ENCODE peak calls at places on chromosomes 3 and 15, in six cellular contexts. N, Y, R, T, F and L are unnamed samples.

GRCh38 chr3:185423178-185423577 is 60.2 kb downstream of the MAP3K13 start:
- DNase-seq in N (no peak), T (no peak), Y (no peak), F (no peak), R (no peak), L (no peak)

GRCh38 chr15:78105541-78106241 is 13.3 kb downstream of the SH2D7 start:
- DNase-seq in F (no peak), R (no peak), N (no peak), T (no peak), Y (no peak), L (no peak)

GRCh38 chr15:69784808-69785550 is 312.7 kb downstream of the TLE3 start:
- DNase-seq in T (no peak), Y (no peak), N (no peak), R (no peak), F (no peak), L (no peak)

GRCh38 chr15:80173022-80173759 is 20.4 kb downstream of the FAH start:
- DNase-seq in F (peak; percentile 39), N (peak; percentile 45), R (peak; percentile 47), T (peak; percentile 78), Y (peak; percentile 75), L (peak; percentile 82)

GRCh38 chr15:20358066-20358780 is 183.4 kb downstream of the GOLGA6L6 start:
- DNase-seq in F (no peak), N (no peak), T (peak; percentile 60), R (peak; percentile 34), Y (peak; percentile 72), L (no peak)

GRCh38 chr15:45064386-45064785 is 41.4 kb downstream of the SORD start:
- DNase-seq in Y (no peak), R (no peak), T (no peak), F (no peak), N (no peak), L (no peak)

GRCh38 chr15:25238126-25238525 is 200.7 kb downstream of the UBE3A start:
- DNase-seq in R (peak; percentile 3), F (no peak), T (peak; percentile 25), Y (peak; percentile 37), N (no peak), L (no peak)

GRCh38 chr3:50193746-50194127 is 2.3 kb downstream of the GNAT1 start:
- DNase-seq in R (no peak), Y (peak; percentile 55), F (no peak), T (no peak), N (no peak), L (no peak)

GRCh38 chr3:16297991-16298885 is 33.2 kb downstream of the OXNAD1 start:
- DNase-seq in N (no peak), R (no peak), T (no peak), F (no peak), Y (no peak), L (no peak)

GRCh38 chr3:154188416-154188815 is 67.2 kb downstream of the ARHGEF26 start:
- DNase-seq in Y (no peak), N (no peak), T (no peak), R (no peak), F (no peak), L (no peak)

GRCh38 chr3:127784865-127785710 is 37.2 kb downstream of the MGLL start:
- DNase-seq in Y (no peak), F (no peak), T (peak; percentile 58), N (no peak), R (no peak), L (peak; percentile 48)

GRCh38 chr3:45232531-45232930 is 6.4 kb upstream of the TMEM158 start:
- DNase-seq in T (no peak), R (no peak), N (no peak), F (no peak), Y (no peak), L (no peak)

GRCh38 chr3:71166839-71167238 is 416.7 kb downstream of the FOXP1 start:
- DNase-seq in N (no peak), R (no peak), Y (no peak), F (no peak), T (no peak), L (no peak)

GRCh38 chr15:94381384-94381783 is 150.0 kb downstream of the MCTP2 start:
- DNase-seq in T (no peak), Y (no peak), F (no peak), R (no peak), N (no peak), L (no peak)

GRCh38 chr3:160400048-160400630 is 689 bp downstream of the SMC4 start:
- DNase-seq in R (peak; percentile 42), F (peak; percentile 17), Y (peak; percentile 76), T (peak; percentile 65), N (no peak), L (peak; percentile 52)

GRCh38 chr15:92821491-92822116 is 78.5 kb upstream of the CHD2 start:
- DNase-seq in R (no peak), F (no peak), T (no peak), N (no peak), Y (no peak), L (no peak)

GRCh38 chr3:36058404-36059035 is 321.8 kb upstream of the STAC start:
- DNase-seq in N (no peak), T (no peak), F (no peak), R (no peak), Y (no peak), L (no peak)

GRCh38 chr15:51842852-51843737 is 13.6 kb downstream of the TMOD3 start:
- DNase-seq in Y (no peak), F (no peak), R (no peak), N (no peak), T (no peak), L (no peak)

GRCh38 chr3:39903253-39903652 is 93.8 kb downstream of the MYRIP start:
- DNase-seq in R (no peak), T (no peak), F (no peak), Y (no peak), N (no peak), L (no peak)

GRCh38 chr3:152444029-152444641 is 175.4 kb downstream of the MBNL1 start:
- DNase-seq in F (no peak), R (no peak), Y (no peak), T (no peak), N (no peak), L (no peak)

GRCh38 chr15:65338823-65339222 is 34.3 kb downstream of the RNU5B-1 start:
- DNase-seq in F (no peak), T (no peak), N (no peak), R (no peak), Y (no peak), L (no peak)

GRCh38 chr3:141360888-141361598 is 7.3 kb upstream of the ZBTB38 start:
- DNase-seq in N (peak; percentile 35), T (no peak), Y (no peak), F (no peak), R (no peak), L (peak; percentile 32)

GRCh38 chr3:11438636-11439035 is 166.4 kb downstream of the ATG7 start:
- DNase-seq in F (no peak), Y (no peak), R (no peak), T (no peak), N (no peak), L (no peak)

GRCh38 chr3:168990111-168990510 is 673.4 kb downstream of the MECOM start:
- DNase-seq in F (no peak), R (no peak), Y (no peak), N (no peak), T (no peak), L (no peak)

GRCh38 chr3:141625506-141625905 is 112.6 kb upstream of the RNF7 start:
- DNase-seq in T (no peak), R (no peak), N (no peak), F (no peak), Y (no peak), L (no peak)

DNA sequence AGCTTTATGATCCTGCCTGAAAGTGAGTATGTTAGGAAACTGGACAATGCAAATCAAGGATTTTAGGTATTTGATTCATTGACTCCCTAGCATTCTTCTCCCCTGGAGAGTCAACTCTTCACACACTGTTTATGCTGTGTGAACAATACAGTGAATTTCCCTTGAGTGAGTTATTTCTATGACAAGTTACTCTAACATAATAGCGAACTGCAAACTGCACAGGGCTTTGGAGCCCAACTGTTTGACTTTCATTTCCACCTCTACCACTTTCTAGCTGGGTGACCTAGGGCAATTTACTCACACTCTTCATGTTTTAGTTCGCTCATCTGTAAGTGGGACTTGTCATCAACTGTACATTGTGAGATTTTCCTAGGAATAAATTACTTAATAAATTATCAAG is 96.0 kb upstream of the PHLDB2 start:
- DNase-seq in N (no peak), R (no peak), Y (no peak), F (no peak), T (no peak), L (no peak)
- H3K4me1 ChIP-seq in N (peaks cover 7% of the 10 kb centered on the region), R (peaks cover 41% of the 10 kb centered on the region), Y (no peaks in the 10 kb centered on the region), F (no peaks in the 10 kb centered on the region), T (no peaks in the 10 kb centered on the region), L (peaks cover 7% of the 10 kb centered on the region)

DNA sequence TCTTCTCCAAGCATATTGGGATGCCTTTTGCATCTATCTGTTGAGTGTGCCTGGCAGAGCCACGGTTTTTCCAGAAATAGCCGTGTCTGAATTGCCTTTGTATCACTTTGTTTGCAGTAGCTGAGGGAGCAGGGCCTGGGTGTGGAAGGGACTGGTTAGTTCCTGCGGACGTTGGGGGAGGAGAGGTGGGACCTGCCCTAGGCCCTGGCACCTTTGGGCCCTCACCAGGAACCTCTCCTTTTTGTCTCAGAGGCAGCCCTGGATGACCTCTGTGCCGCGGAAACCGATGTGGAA is 18.6 kb downstream of the ATRIP start:
- DNase-seq in F (no peak), N (no peak), Y (no peak), R (no peak), T (no peak), L (no peak)
- H3K27ac ChIP-seq in F (peak overlapping the region; percentile 94), N (peak overlapping the region; percentile 83), Y (peak overlapping the region; percentile 98), R (peak overlapping the region; percentile 99), T (peak overlapping the region; percentile 99), L (peak overlapping the region; percentile 65)

GRCh38 chr3:124295358-124295757 is 303.4 kb upstream of the ROPN1 start:
- DNase-seq in F (no peak), T (no peak), R (no peak), Y (no peak), N (no peak), L (no peak)

GRCh38 chr3:124298951-124299350 is 307.0 kb upstream of the ROPN1 start:
- DNase-seq in F (no peak), T (no peak), Y (peak; percentile 69), N (no peak), R (peak; percentile 17), L (no peak)

GRCh38 chr3:124296416-124296815 is 304.5 kb upstream of the ROPN1 start:
- DNase-seq in F (no peak), Y (no peak), R (no peak), T (no peak), N (no peak), L (no peak)

GRCh38 chr3:124299831-124300230 is 307.9 kb upstream of the ROPN1 start:
- DNase-seq in F (no peak), N (no peak), T (no peak), Y (no peak), R (no peak), L (no peak)

GRCh38 chr3:124297062-124297980 is 305.4 kb upstream of the ROPN1 start:
- DNase-seq in Y (no peak), N (no peak), T (no peak), F (no peak), R (no peak), L (no peak)
- H3K4me1 ChIP-seq in Y (peaks cover 5% of the 10 kb centered on the region), N (peaks cover 19% of the 10 kb centered on the region), T (no peaks in the 10 kb centered on the region), F (no peaks in the 10 kb centered on the region), R (peaks cover 29% of the 10 kb centered on the region), L (peaks cover 7% of the 10 kb centered on the region)

DNA sequence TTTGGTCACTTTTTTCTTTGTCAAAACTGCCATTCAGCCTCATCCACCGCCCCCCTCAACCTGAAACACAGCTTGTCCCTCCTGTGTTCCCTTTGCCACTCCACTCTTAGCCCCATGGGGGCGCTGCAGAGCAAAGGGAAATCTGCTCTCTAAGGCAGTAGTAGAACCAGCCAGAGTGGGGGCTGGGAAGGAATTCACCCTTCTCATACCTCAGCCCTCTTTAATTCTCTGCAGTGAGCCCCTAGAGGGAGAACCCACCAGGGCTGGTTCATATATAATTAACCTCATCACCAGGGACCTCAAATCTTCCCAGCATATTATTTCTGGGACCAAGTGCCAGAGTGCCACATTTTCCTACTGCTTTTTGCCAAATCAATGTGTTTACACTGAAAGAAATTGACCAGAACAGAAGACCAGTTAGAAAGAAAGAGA is 2.8 kb upstream of the BCL6 start:
- DNase-seq in T (peak; percentile 95), Y (peak; percentile 95), R (peak; percentile 90), F (peak; percentile 71), N (peak; percentile 96), L (peak; percentile 91)
- H3K27ac ChIP-seq in T (peak overlapping the region; percentile 100), Y (peak overlapping the region; percentile 50), R (peak overlapping the region; percentile 99), F (peak overlapping the region; percentile 11), N (no peak overlapping the region), L (no peak overlapping the region)